ENCODE peak calls at places on chromosomes 1 and 21, in four cellular contexts. Q is H1, P is K562, O is ovary. R is an unnamed sample. For H3K4me1, the result is how much of the 10 kb centered on the place peaks cover.

GRCh38 chr1:55623339-55623738 is 408.2 kb upstream of the USP24 start:
- DNase-seq in Q (no peak), P (peak), O (peak), R (no peak)

GRCh38 chr21:34072145-34073031 is 990 bp upstream of the MRPS6 start:
- DNase-seq in Q (no peak), P (no peak), O (no peak), R (peak)

GRCh38 chr1:23865543-23865930 is 2.6 kb downstream of the FUCA1 start:
- DNase-seq in Q (no peak), P (no peak), O (no peak), R (no peak)

GRCh38 chr1:30063621-30064280 is 659.6 kb downstream of the MATN1 start:
- DNase-seq in Q (no peak), P (no peak), O (no peak), R (no peak)

GRCh38 chr1:184520343-184520742 is 133.5 kb downstream of the C1orf21 start:
- DNase-seq in Q (no peak), P (no peak), O (no peak), R (no peak)

GRCh38 chr1:222618001-222618879 is at the start of gene MIA3:
- DNase-seq in Q (peak), P (peak), O (peak), R (peak)

GRCh38 chr1:163652441-163652840 is 330.7 kb downstream of the NUF2 start:
- DNase-seq in Q (no peak), P (no peak), O (no peak), R (no peak)

GRCh38 chr21:32094792-32095191 is 184.1 kb downstream of the MIS18A start:
- DNase-seq in Q (no peak), P (no peak), O (no peak), R (no peak)

GRCh38 chr1:78176448-78176847 is 130.7 kb downstream of the GIPC2 start:
- DNase-seq in Q (no peak), P (no peak), O (no peak), R (no peak)

GRCh38 chr1:223423641-223424233 is 30.5 kb downstream of the CCDC185 start:
- DNase-seq in Q (no peak), P (no peak), O (no peak), R (no peak)

GRCh38 chr1:48492392-48492791 is 20.4 kb upstream of the SPATA6 start:
- DNase-seq in Q (no peak), P (no peak), O (no peak), R (peak)

GRCh38 chr1:18480315-18481189 is at the start of gene KLHDC7A:
- DNase-seq in Q (peak), P (no peak), O (no peak), R (no peak)

GRCh38 chr1:39671793-39672550 is at the start of gene NT5C1A:
- DNase-seq in Q (peak), P (no peak), O (peak), R (peak)

GRCh38 chr21:32475162-32475812 is 62.8 kb downstream of the EVA1C start:
- DNase-seq in Q (no peak), P (no peak), O (peak), R (no peak)

GRCh38 chr1:96559707-96560588 is 161.6 kb upstream of the PTBP2 start:
- DNase-seq in Q (no peak), P (no peak), O (no peak), R (no peak)

GRCh38 chr1:170114916-170115315 is 30.8 kb upstream of the NTMT2 start:
- DNase-seq in Q (no peak), P (peak), O (no peak), R (no peak)

GRCh38 chr1:2526824-2527552 is 592 bp upstream of the PANK4 start:
- DNase-seq in Q (no peak), P (peak), O (peak), R (peak)

GRCh38 chr1:205298191-205298994 is 23.2 kb downstream of the NUAK2 start:
- DNase-seq in Q (peak), P (no peak), O (no peak), R (no peak)

GRCh38 chr1:68049941-68050878 is at the start of gene DIRAS3:
- DNase-seq in Q (no peak), P (peak), O (peak), R (no peak)

GRCh38 chr1:15833069-15833679 is 14.3 kb upstream of the SPEN start:
- DNase-seq in Q (no peak), P (peak), O (peak), R (peak)

GRCh38 chr1:161855260-161855659 is 89.1 kb downstream of the ATF6 start:
- DNase-seq in Q (no peak), P (no peak), O (no peak), R (no peak)

GRCh38 chr1:17573518-17574041 is 34.1 kb downstream of the ARHGEF10L start:
- DNase-seq in Q (no peak), P (no peak), O (no peak), R (no peak)

GRCh38 chr1:202662081-202662480 is 48.2 kb downstream of the SYT2 start:
- DNase-seq in Q (no peak), P (no peak), O (no peak), R (no peak)

GRCh38 chr1:39409055-39409816 is 82.2 kb upstream of the BMP8A start:
- DNase-seq in Q (peak), P (peak), O (peak), R (peak)

GRCh38 chr1:203158423-203158822 is 17.2 kb downstream of the MYBPH start:
- DNase-seq in Q (no peak), P (no peak), O (no peak), R (no peak)

GRCh38 chr1:7174980-7175379 is 389.7 kb downstream of the CAMTA1 start:
- DNase-seq in Q (no peak), P (no peak), O (no peak), R (no peak)

GRCh38 chr1:236710328-236710892 is 24.1 kb downstream of the ACTN2 start:
- DNase-seq in Q (no peak), P (no peak), O (no peak), R (no peak)

DNA sequence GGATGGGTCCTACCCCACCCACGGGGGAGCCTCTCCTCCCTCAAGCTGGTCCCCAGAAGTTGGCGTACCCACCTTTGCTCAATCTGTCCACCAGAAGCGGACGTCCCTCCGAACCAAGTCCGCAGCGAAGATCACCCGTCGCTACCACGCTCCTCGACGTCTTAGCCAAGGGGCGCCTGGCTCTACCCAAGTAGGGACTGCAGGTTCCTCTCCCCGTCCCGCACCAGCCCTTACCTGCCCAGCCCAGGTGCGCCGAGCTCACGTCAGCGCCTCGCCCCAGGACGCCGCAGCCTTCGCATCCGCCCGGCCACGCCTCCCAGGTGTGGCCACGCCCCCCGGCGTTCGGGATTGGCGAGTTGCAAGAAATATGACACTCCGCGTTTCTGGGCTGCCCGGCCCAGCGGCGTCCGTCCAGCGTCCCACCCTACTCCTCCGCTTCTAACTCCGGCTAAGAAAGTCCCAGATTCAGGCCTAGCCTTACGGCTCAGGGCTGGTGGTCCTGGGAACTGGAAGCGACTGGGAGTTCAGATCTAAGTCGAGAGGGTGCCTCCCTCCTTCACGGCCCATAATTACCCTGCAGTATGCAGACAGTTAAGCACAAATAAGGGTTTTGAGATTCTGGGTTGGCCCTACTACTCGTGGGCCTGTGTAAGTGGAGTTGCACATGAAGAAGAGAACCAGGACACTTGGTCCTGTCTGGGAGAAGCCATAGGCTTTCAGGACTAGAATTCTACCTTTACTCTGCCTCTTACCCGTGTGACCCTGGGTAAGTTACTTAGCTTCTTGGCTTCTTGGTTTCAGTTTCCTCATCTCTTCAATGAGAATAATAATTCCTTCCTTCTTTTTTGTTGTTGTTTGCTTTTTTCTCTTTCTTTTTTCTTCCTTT is at the start of gene IRF6:
- DNase-seq in Q (peak), P (peak), O (peak), R (peak)
- H3K4me3 ChIP-seq in Q (peak), P (peak), O (peak), R (peak)

DNA sequence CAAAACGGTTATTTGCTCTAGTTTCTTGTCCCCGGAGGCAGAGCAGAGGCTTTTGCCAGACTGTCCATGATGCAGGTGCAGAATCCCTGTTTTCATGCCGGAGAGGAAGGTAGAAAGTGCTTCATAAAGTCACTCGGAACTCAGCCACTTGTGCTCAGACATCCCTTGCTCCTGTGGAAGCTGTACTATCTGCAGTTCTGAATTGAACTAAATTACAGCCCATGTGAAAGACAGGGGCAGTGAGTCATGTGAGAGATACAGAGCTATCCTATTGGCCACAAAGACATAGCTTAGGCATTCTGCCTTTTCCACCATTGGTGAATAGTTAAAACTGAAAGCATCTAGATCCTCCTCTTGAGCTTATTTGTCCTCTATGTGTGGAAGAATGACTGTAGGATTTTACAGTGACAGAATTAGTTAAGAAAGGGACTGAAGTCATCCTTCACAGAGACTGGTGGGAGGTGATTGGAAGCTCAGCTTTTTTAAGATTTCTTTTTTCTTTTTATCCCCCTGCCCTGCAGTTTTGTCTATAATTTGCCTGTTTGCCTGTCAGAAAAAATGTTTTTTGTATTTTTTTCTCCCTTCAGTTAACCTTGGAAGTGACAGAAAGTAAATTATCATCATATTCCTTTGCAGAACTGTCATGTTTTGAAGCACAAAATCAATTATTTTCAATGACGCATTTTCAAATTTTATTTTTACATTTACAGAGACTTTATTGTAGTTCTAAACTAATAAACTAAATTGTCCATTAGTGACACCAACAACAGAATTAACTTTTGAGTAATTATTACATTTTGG is 298.6 kb downstream of the PTPRC start:
- DNase-seq in Q (no peak), P (no peak), O (no peak), R (peak)
- TF ChIP-seq POLR2A in Q (no peak), P (no peak), O (no peak), R (peak)

DNA sequence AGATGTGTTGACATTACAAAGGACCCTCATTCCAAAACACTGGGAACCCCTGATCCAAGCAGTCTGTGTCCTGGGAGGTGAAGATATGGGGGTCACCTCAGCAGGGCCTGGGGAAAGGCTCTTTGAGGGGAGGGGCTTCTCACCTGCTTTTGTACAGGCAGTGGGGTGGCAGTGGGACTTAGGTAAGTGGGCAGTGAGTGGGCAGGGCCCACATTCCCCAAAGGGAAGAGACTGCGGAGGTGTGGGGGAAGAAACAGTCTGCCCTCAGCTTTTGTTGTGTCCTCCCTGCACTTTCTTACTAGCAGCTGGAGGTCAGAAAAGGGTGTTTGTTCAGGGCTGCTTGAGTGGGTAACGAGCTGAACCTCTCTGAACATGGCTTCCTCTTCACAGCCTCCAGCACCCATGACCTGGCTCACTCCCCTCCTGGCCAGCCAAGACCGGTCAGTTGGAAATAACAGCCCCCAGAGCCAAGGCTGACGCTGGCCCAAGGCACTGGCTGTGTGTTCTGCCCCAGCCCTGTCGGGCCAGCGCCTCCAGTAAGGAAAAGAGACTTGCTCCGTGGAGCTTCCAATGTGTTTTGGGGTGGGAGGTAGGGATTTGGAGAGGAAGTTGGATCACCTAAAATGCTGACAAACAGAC is 173.5 kb downstream of the PSMG1 start:
- DNase-seq in Q (no peak), P (no peak), O (no peak), R (no peak)
- H3K4me1 ChIP-seq in Q (under half), P (under half), O (under half), R (under half)

GRCh38 chr1:53734650-53735211 is 4.2 kb downstream of the GLIS1 start:
- DNase-seq in Q (no peak), P (no peak), O (no peak), R (no peak)
- H3K4me3 ChIP-seq in Q (no peak), P (no peak), O (no peak), R (no peak)

DNA sequence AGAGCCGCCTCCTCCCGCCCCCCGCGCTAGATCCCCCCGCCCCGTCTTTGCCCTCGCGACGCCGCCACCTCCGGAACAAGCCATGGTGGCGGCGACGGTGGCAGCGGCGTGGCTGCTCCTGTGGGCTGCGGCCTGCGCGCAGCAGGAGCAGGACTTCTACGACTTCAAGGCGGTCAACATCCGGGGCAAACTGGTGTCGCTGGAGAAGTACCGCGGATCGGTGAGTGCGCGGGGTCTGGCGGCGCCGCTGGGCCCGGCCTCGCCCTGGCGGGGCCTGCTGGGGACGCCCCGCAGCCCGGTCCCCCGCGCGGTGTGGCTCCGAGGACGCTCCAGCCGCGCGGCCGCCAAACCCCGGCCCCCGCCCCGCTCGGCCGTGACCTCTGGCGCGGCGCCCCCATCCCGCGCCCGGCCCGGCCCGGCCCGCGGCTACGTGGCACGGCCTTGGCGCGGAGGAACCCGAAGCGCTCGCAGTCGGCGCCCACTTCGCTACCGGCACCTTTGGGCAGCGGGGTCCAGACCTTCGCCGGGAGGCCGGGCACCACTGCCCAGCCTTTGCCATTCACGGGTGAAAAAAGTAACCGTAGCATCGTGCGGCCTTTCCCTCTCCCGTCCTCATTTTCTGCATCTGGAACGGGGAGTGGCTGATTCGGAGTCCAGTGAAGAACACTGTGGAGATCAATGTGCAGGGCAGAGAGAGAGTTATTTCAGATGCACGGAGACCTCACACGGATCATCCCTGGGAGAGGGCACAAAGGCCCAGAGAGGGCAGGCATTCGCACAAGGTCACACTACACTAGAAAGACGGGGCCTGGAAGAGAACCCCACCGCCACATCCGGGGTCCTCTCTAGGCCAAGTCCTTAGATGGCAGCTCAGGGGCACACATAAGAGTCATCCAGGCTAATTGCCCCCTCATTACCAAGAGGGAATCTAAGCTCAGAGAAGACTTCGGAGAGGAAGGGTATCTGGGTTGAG is at the start of gene GPX7:
- DNase-seq in Q (peak), P (no peak), O (peak), R (peak)
- TF ChIP-seq POLR2A in Q (no peak), P (no peak), O (no peak), R (no peak)

DNA sequence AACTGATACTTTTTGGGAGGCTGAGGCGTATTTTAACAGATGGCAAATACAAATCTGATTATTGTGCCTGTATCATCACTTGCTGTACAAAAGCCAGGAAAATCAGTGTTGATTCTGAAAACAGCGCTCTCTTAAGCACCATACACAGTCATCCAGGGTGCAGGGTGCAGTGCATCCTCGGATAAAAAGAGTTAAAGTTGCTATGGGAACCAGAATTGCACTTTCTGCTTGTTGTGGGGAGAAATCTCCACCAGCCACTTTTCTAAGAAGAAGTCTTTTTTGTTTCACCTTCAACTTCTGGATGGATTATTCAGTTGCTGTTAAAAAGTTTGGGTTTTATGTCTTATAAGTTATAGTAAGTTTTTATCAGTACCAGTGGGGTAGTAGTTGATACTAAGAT is 3.8 kb downstream of the LAMC1 start:
- DNase-seq in Q (no peak), P (no peak), O (no peak), R (no peak)
- H3K4me1 ChIP-seq in Q (under half), P (under half), O (under half), R (under half)

GRCh38 chr1:24911651-24912144 is 18.4 kb downstream of the RUNX3 start:
- DNase-seq in Q (no peak), P (no peak), O (no peak), R (no peak)

GRCh38 chr1:24910210-24910609 is 19.9 kb downstream of the RUNX3 start:
- DNase-seq in Q (no peak), P (no peak), O (no peak), R (no peak)

GRCh38 chr1:24910751-24911650 is 19.1 kb downstream of the RUNX3 start:
- DNase-seq in Q (peak), P (peak), O (no peak), R (no peak)

GRCh38 chr1:24908591-24909259 is 21.4 kb downstream of the RUNX3 start:
- DNase-seq in Q (no peak), P (no peak), O (no peak), R (no peak)

DNA sequence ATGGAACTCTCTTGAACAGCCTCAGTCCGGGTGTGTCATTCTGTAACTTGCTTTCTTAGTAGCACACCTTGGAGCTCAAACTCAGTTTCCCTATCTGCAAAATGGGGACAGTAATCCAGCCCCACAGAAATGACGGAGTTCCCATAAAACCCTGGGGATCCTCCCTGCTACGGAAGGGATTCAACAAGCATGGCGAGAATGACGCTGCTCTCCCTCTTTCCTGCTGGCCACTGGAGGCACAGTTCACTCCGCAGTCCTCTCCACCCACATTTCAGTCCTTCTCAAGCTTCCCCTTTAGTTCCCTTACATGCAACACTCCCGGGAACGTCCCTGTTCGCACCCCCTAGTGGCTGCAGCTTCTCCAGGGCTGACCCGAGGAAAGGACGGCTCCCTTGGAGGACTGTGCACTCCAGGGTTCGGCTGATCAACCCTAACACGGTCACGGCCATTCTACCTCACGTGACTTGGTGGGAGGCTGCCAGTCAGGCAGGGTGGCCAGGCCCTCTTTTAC is 20.6 kb downstream of the RUNX3 start:
- DNase-seq in Q (peak), P (peak), O (no peak), R (peak)
- H3K4me3 ChIP-seq in Q (no peak), P (no peak), O (no peak), R (no peak)